ENCODE peak calls at places on chromosomes 11 and 22, in seven cellular contexts. F is HCT116, C is H1, I is HepG2, V is K562, G is GM12878, K is SK-N-SH. S is an unnamed sample.
A peak's percentile ranks its signal among the peaks of the same experiment; 100 is the strongest.

GRCh38 chr11:23112390-23112789 is 252.1 kb upstream of the CCDC179 start:
- DNase-seq in F (no peak), C (no peak), I (no peak), V (no peak), G (no peak), K (no peak), S (no peak)

GRCh38 chr11:91981995-91982394 is 242.6 kb upstream of the FAT3 start:
- DNase-seq in F (no peak), C (no peak), I (no peak), V (no peak), G (no peak), K (no peak), S (no peak)

GRCh38 chr11:24963879-24964278 is 467.0 kb downstream of the LUZP2 start:
- DNase-seq in F (no peak), C (no peak), I (no peak), V (no peak), G (no peak), K (no peak), S (no peak)

GRCh38 chr22:41286639-41287091 is 678 bp upstream of the RANGAP1 start:
- DNase-seq in F (no peak), C (no peak), I (peak; percentile 60), V (no peak), G (peak; percentile 39), K (peak; percentile 26), S (no peak)

GRCh38 chr11:47189100-47189834 is 3.0 kb upstream of the PACSIN3 start:
- DNase-seq in F (no peak), C (no peak), I (peak; percentile 99), V (no peak), G (no peak), K (no peak), S (no peak)

GRCh38 chr11:14645247-14645912 is 1.8 kb downstream of the PDE3B start:
- DNase-seq in F (no peak), C (no peak), I (peak; percentile 28), V (no peak), G (no peak), K (peak; percentile 21), S (no peak)

GRCh38 chr22:40021401-40022000 is 26.7 kb downstream of the FAM83F start:
- DNase-seq in F (no peak), C (no peak), I (no peak), V (no peak), G (no peak), K (no peak), S (no peak)

GRCh38 chr11:102837646-102838045 is 5.8 kb downstream of the MMP3 start:
- DNase-seq in F (no peak), C (no peak), I (no peak), V (no peak), G (no peak), K (no peak), S (no peak)

GRCh38 chr22:44703269-44703870 is 1.4 kb downstream of the PRR5 start:
- DNase-seq in F (no peak), C (no peak), I (no peak), V (no peak), G (no peak), K (no peak), S (no peak)

GRCh38 chr22:33474587-33474986 is 416.4 kb upstream of the SYN3 start:
- DNase-seq in F (no peak), C (no peak), I (no peak), V (no peak), G (no peak), K (no peak), S (no peak)

GRCh38 chr22:35150163-35151107 is 84.5 kb downstream of the ISX start:
- DNase-seq in F (peak; percentile 24), C (peak; percentile 94), I (peak; percentile 36), V (peak; percentile 55), G (no peak), K (peak; percentile 61), S (no peak)

GRCh38 chr22:48753752-48754517 is 1073.7 kb downstream of the BRD1 start:
- DNase-seq in F (no peak), C (no peak), I (no peak), V (no peak), G (no peak), K (no peak), S (no peak)

GRCh38 chr11:6746086-6746618 is 25.6 kb downstream of the OR2AG2 start:
- DNase-seq in F (no peak), C (no peak), I (no peak), V (no peak), G (peak; percentile 68), K (no peak), S (no peak)

GRCh38 chr11:61724437-61724836 is 28.0 kb upstream of the MYRF start:
- DNase-seq in F (no peak), C (no peak), I (no peak), V (no peak), G (no peak), K (no peak), S (no peak)

GRCh38 chr22:20567371-20567847 is 60.0 kb downstream of the MED15 start:
- DNase-seq in F (no peak), C (no peak), I (no peak), V (no peak), G (no peak), K (no peak), S (no peak)

GRCh38 chr11:115724709-115725108 is 220.5 kb upstream of the CADM1 start:
- DNase-seq in F (no peak), C (no peak), I (no peak), V (no peak), G (no peak), K (no peak), S (no peak)

GRCh38 chr22:35775339-35775738 is 57.7 kb downstream of the APOL5 start:
- DNase-seq in F (no peak), C (no peak), I (no peak), V (no peak), G (no peak), K (no peak), S (no peak)

GRCh38 chr11:35714882-35715612 is 52.5 kb downstream of the TRIM44 start:
- DNase-seq in F (no peak), C (no peak), I (no peak), V (no peak), G (peak; percentile 77), K (no peak), S (no peak)

GRCh38 chr22:49656291-49656851 is 171.3 kb downstream of the BRD1 start:
- DNase-seq in F (no peak), C (no peak), I (no peak), V (peak; percentile 35), G (no peak), K (no peak), S (no peak)

GRCh38 chr11:57798905-57799559 is 37.4 kb downstream of the CTNND1 start:
- DNase-seq in F (peak; percentile 94), C (no peak), I (peak; percentile 69), V (peak; percentile 52), G (no peak), K (no peak), S (no peak)

GRCh38 chr22:25554321-25555088 is 10.0 kb upstream of the GRK3 start:
- DNase-seq in F (no peak), C (no peak), I (no peak), V (no peak), G (no peak), K (no peak), S (no peak)

GRCh38 chr11:58625086-58625485 is 2.6 kb downstream of the CNTF start:
- DNase-seq in F (no peak), C (no peak), I (no peak), V (no peak), G (no peak), K (no peak), S (no peak)

GRCh38 chr11:112212290-112212689 is 13.9 kb upstream of the PTS start:
- DNase-seq in F (no peak), C (no peak), I (no peak), V (no peak), G (no peak), K (no peak), S (no peak)
- TF ChIP-seq YY1 in F (no peak), C (no peak), I (no peak), V (no peak), G (no peak), K (no peak), S (no peak)

DNA sequence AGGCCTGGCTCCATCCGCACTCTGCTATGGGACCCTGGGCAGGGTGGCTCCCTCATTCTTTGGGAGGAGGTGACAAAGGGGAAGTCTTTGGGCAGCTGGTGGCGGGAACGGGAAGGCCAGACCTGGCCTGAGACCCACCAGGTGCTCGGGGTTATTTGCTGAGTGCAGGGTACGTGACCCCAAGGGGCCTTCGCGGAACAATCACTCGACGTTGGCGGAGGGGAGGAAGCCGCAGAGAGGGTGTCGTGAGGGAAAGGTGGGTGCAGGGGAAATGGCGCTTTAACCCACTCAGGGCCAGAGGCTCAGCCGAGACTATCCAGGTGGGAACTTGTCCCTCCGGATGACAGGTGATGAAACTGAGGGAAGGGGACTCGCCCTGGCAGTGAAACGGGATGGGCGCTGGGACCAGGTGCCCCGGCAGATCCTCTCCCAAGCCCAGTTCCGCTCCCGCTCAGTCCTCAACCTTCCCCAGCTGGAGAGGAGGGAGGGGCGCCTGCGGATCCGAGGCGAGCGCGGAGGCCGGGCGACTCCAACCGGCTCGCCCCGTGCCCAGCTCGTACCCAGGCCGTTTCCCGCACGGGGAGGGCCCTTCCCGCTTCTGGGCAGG is 911 bp downstream of the A4GALT start:
- DNase-seq in F (no peak), C (no peak), I (no peak), V (peak; percentile 3), G (no peak), K (no peak), S (no peak)
- H3K9ac ChIP-seq in F (peak overlapping the region; percentile 67), C (peak overlapping the region; percentile 13), I (no peak overlapping the region), V (no peak overlapping the region), G (peak overlapping the region; percentile 70), K (peak overlapping the region; percentile 52), S (peak overlapping the region; percentile 74)

DNA sequence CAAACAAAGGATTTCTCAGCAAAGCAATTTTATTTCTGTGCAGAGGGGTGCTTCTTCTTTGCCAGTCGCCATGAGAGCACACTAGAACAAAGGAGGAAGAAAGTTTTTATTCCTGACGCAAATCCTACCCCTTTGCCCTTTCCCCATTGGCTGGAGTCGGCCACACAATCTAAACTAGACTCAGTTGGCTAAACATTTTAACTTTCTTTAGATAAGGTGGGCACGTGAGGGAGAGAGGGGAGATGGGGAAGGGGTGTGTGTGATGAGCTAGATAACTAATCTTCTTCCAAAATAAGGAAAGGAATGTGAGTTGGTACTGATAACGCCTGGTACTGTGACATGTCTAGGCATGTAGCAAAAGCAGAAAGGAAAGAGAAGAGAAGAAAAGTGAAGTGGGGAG is 626 bp downstream of the TRIM22 start:
- DNase-seq in F (no peak), C (no peak), I (no peak), V (no peak), G (no peak), K (no peak), S (no peak)
- TF ChIP-seq YY1 in F (no peak), C (no peak), I (no peak), V (no peak), G (peak; percentile 38), K (peak; percentile 49), S (no peak)

GRCh38 chr11:31797227-31798056 is 13.7 kb downstream of the PAX6 start:
- DNase-seq in F (no peak), C (no peak), I (no peak), V (no peak), G (no peak), K (no peak), S (no peak)

GRCh38 chr11:31799794-31800397 is 11.2 kb downstream of the PAX6 start:
- DNase-seq in F (no peak), C (no peak), I (no peak), V (no peak), G (no peak), K (peak; percentile 48), S (no peak)

GRCh38 chr11:31799036-31799793 is 11.9 kb downstream of the PAX6 start:
- DNase-seq in F (no peak), C (no peak), I (no peak), V (no peak), G (no peak), K (peak; percentile 41), S (no peak)

GRCh38 chr11:31796523-31797226 is 14.4 kb downstream of the PAX6 start:
- DNase-seq in F (no peak), C (no peak), I (no peak), V (no peak), G (no peak), K (no peak), S (no peak)

GRCh38 chr11:31798057-31799035 is 12.8 kb downstream of the PAX6 start:
- DNase-seq in F (no peak), C (peak; percentile 89), I (no peak), V (no peak), G (no peak), K (peak; percentile 67), S (no peak)
- H3K9ac ChIP-seq in F (no peak overlapping the region), C (no peak overlapping the region), I (no peak overlapping the region), V (no peak overlapping the region), G (no peak overlapping the region), K (no peak overlapping the region), S (peak overlapping the region; percentile 42)